ENCODE peak calls at places on chromosomes 7 and 10, in four cellular contexts. L is cardiac muscle cell, X is hepatocyte, U is astrocyte. J is an unnamed sample.

GRCh38 chr7:109956916-109957315 is 1134.0 kb upstream of the LRRN3 start:
- DNase-seq in L (no peak), X (no peak), U (no peak), J (no peak)

GRCh38 chr7:84009051-84009450 is 185.5 kb downstream of the SEMA3A start:
- DNase-seq in L (no peak), X (no peak), U (no peak), J (no peak)

GRCh38 chr7:143256325-143256724 is 6.9 kb upstream of the GSTK1 start:
- DNase-seq in L (no peak), X (no peak), U (no peak), J (no peak)

GRCh38 chr10:77223532-77224460 is 413.8 kb downstream of the KCNMA1 start:
- DNase-seq in L (no peak), X (no peak), U (no peak), J (no peak)

GRCh38 chr10:1368772-1369171 is 312.6 kb downstream of the WDR37 start:
- DNase-seq in L (no peak), X (peak; percentile 77), U (no peak), J (peak; percentile 65)

GRCh38 chr10:114723361-114723760 is 65.3 kb upstream of the ABLIM1 start:
- DNase-seq in L (no peak), X (no peak), U (no peak), J (no peak)

GRCh38 chr10:106338486-106338885 is 826.0 kb downstream of the SORCS1 start:
- DNase-seq in L (peak; percentile 58), X (no peak), U (peak; percentile 1), J (no peak)

GRCh38 chr10:36538945-36539586 is 586.3 kb upstream of the ANKRD30A start:
- DNase-seq in L (peak; percentile 40), X (peak; percentile 64), U (peak; percentile 53), J (no peak)

GRCh38 chr10:72564596-72564995 is 61.3 kb downstream of the MICU1 start:
- DNase-seq in L (peak; percentile 38), X (no peak), U (peak; percentile 67), J (no peak)

GRCh38 chr7:100890640-100891521 is 1.4 kb upstream of the UFSP1 start:
- DNase-seq in L (peak; percentile 30), X (no peak), U (no peak), J (no peak)

GRCh38 chr10:119290301-119291036 is 83.1 kb downstream of the GRK5 start:
- DNase-seq in L (no peak), X (no peak), U (no peak), J (no peak)

GRCh38 chr10:61994404-61995031 is 93.0 kb downstream of the ARID5B start:
- DNase-seq in L (no peak), X (no peak), U (no peak), J (no peak)

GRCh38 chr10:93384006-93384405 is 98.1 kb downstream of the MYOF start:
- DNase-seq in L (no peak), X (no peak), U (no peak), J (no peak)

GRCh38 chr7:102094311-102094710 is 192.4 kb upstream of the SH2B2 start:
- DNase-seq in L (peak; percentile 27), X (no peak), U (no peak), J (no peak)

GRCh38 chr7:155221547-155221946 is 76.1 kb upstream of the INSIG1 start:
- DNase-seq in L (no peak), X (no peak), U (no peak), J (no peak)

GRCh38 chr10:15624405-15625191 is 95.1 kb downstream of the ITGA8 start:
- DNase-seq in L (peak; percentile 56), X (peak; percentile 6), U (peak; percentile 23), J (no peak)

GRCh38 chr7:128197586-128197985 is 43.5 kb upstream of the LEP start:
- DNase-seq in L (no peak), X (no peak), U (no peak), J (peak; percentile 23)

GRCh38 chr10:131698986-131699385 is 201.8 kb upstream of the PPP2R2D start:
- DNase-seq in L (no peak), X (no peak), U (no peak), J (no peak)

GRCh38 chr7:111238891-111239290 is 148.0 kb downstream of the LRRN3 start:
- DNase-seq in L (peak; percentile 43), X (no peak), U (peak; percentile 76), J (no peak)

GRCh38 chr7:128404143-128404681 is 5.6 kb downstream of the IMPDH1 start:
- DNase-seq in L (no peak), X (no peak), U (no peak), J (no peak)

GRCh38 chr7:46352335-46352954 is 431.4 kb upstream of the IGFBP3 start:
- DNase-seq in L (peak; percentile 82), X (peak; percentile 68), U (peak; percentile 40), J (peak; percentile 69)

GRCh38 chr10:127299956-127300689 is 103.7 kb upstream of the INSYN2A start:
- DNase-seq in L (no peak), X (no peak), U (no peak), J (no peak)

DNA sequence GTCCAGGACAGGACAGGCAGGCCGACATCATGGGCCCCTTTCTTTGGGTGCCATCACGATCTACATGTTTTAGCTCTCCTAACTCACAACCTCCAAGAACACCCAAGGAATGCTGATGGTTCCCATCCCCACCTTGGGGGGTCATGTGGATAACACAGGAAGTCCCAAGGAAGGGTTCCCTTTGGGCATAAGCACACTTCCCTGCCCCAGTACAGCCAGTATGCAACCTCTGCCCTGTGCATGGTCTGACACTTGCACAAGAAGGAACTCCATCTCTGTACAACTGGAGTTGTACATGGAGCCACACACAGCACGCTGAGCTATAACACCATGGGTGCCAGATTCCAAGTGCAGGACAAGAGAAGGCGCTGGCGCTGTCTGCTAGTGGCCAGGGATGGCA is 11.0 kb downstream of the MAT1A start:
- DNase-seq in L (no peak), X (no peak), U (no peak), J (no peak)
- H3K4me3 ChIP-seq in L (no peak overlapping the region), X (no peak overlapping the region), U (no peak overlapping the region), J (no peak overlapping the region)

GRCh38 chr7:129781128-129781855 is 169.8 kb downstream of the NRF1 start:
- DNase-seq in L (no peak), X (no peak), U (no peak), J (peak; percentile 75)
- H3K4me3 ChIP-seq in L (no peak overlapping the region), X (no peak overlapping the region), U (no peak overlapping the region), J (peak overlapping the region; percentile 63)

DNA sequence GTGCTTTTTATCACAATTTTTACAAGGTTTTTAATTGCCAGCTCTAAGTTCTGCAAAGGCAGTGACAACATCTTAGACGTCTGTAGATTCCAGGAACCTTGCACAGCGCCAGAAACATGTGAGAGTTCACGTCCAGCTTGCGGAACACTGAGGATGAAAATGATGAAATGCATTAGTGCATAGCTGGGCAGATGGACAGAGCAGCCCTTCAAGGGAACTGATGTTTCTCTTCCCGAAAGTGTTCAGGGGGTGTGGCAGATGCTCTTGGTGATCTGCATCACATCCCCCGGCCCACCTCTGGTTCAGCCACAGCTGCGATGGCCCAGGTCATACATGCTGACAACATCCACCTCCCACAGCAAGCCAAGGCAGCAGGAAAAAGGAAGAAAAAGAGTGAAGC is 40.9 kb downstream of the ITIH5 start:
- DNase-seq in L (peak; percentile 73), X (no peak), U (peak; percentile 9), J (no peak)
- H3K4me3 ChIP-seq in L (no peak overlapping the region), X (no peak overlapping the region), U (no peak overlapping the region), J (no peak overlapping the region)

DNA sequence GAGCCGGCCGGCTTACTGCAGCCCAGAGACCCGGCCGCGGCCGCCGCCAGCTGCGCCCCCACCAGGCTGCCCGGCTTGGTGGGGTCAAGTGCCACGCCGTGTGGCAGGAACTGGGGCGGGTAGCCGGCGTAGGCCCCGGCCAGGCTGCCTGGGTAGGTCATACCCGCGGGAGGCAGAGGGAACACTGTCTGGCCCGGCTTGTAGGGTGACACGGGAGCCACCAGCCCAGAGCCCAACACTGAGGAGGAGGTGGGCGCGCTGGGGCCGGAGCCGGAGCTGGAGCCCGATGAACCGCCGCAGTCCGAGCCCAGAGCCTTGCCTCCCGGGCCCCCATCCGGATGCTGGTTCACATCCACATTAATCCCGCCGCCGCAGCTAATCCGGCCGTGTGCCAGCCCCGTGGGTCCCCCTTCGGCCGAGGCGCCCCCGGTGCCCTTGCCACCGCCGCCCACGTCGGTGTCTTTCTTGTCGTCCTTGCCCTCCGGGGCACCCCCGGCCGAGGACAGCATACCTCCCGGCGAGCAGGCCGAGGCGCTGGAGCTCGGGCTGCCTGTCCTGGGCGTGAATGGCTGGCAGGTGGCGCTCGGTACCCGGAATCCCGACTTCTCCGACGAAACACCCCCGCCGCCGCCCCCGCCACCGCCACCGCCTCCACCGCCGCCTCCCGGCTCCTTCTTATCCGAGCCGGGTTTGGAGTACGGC is 2.0 kb downstream of the ZNF503 start:
- DNase-seq in L (peak; percentile 88), X (peak; percentile 89), U (peak; percentile 58), J (peak; percentile 88)
- H3K4me3 ChIP-seq in L (peak overlapping the region; percentile 97), X (peak overlapping the region; percentile 62), U (peak overlapping the region; percentile 89), J (peak overlapping the region; percentile 96)

GRCh38 chr10:98031440-98031839 is 1.0 kb upstream of the CRTAC1 start:
- DNase-seq in L (no peak), X (no peak), U (no peak), J (no peak)
- H3K4me3 ChIP-seq in L (peak overlapping the region; percentile 49), X (no peak overlapping the region), U (no peak overlapping the region), J (no peak overlapping the region)

DNA sequence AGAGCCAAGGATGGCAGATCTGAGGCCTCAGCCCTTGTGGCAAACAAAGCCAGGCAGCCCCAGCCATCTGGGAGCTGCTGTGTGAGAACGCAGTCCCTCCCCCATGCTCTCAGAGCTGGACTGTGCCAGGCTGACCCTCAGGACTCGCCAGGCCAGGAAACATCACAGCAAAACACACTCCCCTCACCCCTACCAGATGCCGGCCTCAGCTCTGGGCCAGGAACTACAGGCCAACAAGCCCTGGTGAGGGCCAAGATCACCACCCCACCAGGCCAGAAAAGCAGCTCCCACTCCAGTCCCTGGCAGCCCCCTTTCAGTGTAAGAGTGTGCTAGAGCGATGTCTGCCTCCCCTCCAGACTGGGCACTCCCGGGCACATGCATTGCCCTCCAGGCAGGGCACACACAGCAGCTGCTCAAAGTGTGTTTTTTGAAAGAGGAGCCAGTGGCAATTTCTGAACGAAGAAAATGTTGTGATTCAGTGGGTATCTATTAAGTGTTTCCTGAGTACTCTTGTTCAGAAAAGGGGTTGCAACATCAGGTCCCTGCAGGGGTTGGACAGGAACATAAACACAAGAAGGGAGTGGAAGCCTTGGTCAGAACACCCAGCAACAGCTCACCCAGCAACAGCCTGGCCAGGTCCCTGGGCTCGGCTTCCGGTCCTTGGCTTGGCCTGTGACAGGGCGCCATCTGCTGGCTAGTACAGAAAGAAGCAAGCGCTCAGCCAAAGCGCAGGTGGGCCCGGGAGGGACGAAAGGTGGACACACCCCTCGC is 18.2 kb downstream of the LRRC20 start:
- DNase-seq in L (peak; percentile 99), X (peak; percentile 96), U (peak; percentile 87), J (peak; percentile 88)
- H3K4me3 ChIP-seq in L (no peak overlapping the region), X (no peak overlapping the region), U (no peak overlapping the region), J (no peak overlapping the region)

GRCh38 chr7:23346316-23346715 is 47.2 kb downstream of the MALSU1 start:
- DNase-seq in L (no peak), X (no peak), U (no peak), J (no peak)
- H3K4me3 ChIP-seq in L (no peak overlapping the region), X (no peak overlapping the region), U (no peak overlapping the region), J (no peak overlapping the region)

J was measured in SK-N-SH.